ENCODE peak calls at places on chromosomes 4 and X, in five cellular contexts. D, C, F, W and Y are unnamed samples.

GRCh38 chr4:139273835-139274234 is 6.2 kb downstream of the MGARP start:
- DNase-seq in F (no peak), D (no peak), W (no peak), C (no peak), Y (no peak)

GRCh38 chr4:8207314-8207713 is 8.2 kb downstream of the SH3TC1 start:
- DNase-seq in D (no peak), F (no peak), C (no peak), W (peak; percentile 76), Y (no peak)

GRCh38 chrX:112477653-112478052 is 202.1 kb downstream of the LHFPL1 start:
- DNase-seq in F (no peak), D (no peak), C (no peak), W (no peak), Y (no peak)

GRCh38 chrX:38768079-38768478 is 33.2 kb upstream of the MID1IP1 start:
- DNase-seq in D (no peak), W (no peak), F (no peak), C (no peak), Y (peak; percentile 26)

GRCh38 chr4:185088899-185089298 is 54.2 kb upstream of the SLC25A4 start:
- DNase-seq in C (no peak), F (no peak), D (no peak), W (no peak), Y (no peak)

GRCh38 chr4:9924750-9925149 is 96.5 kb downstream of the SLC2A9 start:
- DNase-seq in C (no peak), F (no peak), D (no peak), W (no peak), Y (peak; percentile 26)

GRCh38 chr4:21512351-21512750 is 436.2 kb downstream of the KCNIP4 start:
- DNase-seq in D (no peak), C (no peak), F (no peak), W (no peak), Y (peak; percentile 60)

GRCh38 chrX:151227637-151228036 is 51.3 kb downstream of the GPR50 start:
- DNase-seq in W (no peak), C (no peak), D (no peak), F (no peak), Y (no peak)

GRCh38 chrX:106921637-106922036 is 1.4 kb downstream of the CLDN2 start:
- DNase-seq in D (no peak), C (no peak), F (no peak), W (no peak), Y (no peak)

GRCh38 chr4:146224331-146224966 is 10.1 kb downstream of the REELD1 start:
- DNase-seq in D (no peak), F (no peak), C (no peak), W (no peak), Y (peak; percentile 44)

GRCh38 chr4:97507587-97508245 is 635.6 kb downstream of the STPG2 start:
- DNase-seq in W (no peak), C (no peak), D (no peak), F (no peak), Y (peak; percentile 38)

GRCh38 chrX:72088761-72089160 is 43.0 kb downstream of the RTL5 start:
- DNase-seq in W (no peak), C (no peak), F (no peak), D (no peak), Y (no peak)

GRCh38 chr4:133839326-133839725 is 362.3 kb downstream of the PABPC4L start:
- DNase-seq in W (no peak), C (no peak), D (no peak), F (no peak), Y (no peak)

GRCh38 chr4:154292589-154292988 is 199.0 kb downstream of the DCHS2 start:
- DNase-seq in F (no peak), C (no peak), W (no peak), D (no peak), Y (no peak)

GRCh38 chr4:68896749-68897148 is 54.9 kb downstream of the UGT2A3 start:
- DNase-seq in W (no peak), F (no peak), C (no peak), D (no peak), Y (no peak)

GRCh38 chr4:189021831-189022230 is 882.6 kb downstream of the TRIML1 start:
- DNase-seq in F (no peak), C (no peak), W (no peak), D (no peak), Y (peak; percentile 54)

GRCh38 chrX:152640039-152640818 is 2.5 kb downstream of the GABRQ start:
- DNase-seq in D (no peak), C (no peak), F (no peak), W (no peak), Y (peak; percentile 29)

GRCh38 chr4:144646523-144647094 is 653 bp downstream of the HHIP start:
- DNase-seq in W (no peak), F (no peak), D (peak; percentile 64), C (no peak), Y (peak; percentile 62)

GRCh38 chr4:127708985-127709384 is 21.2 kb upstream of the SLC25A31 start:
- DNase-seq in W (no peak), D (no peak), C (no peak), F (no peak), Y (peak; percentile 89)

GRCh38 chr4:144295286-144295995 is 154.9 kb upstream of the GYPA start:
- DNase-seq in F (no peak), D (no peak), C (no peak), W (no peak), Y (peak; percentile 18)

GRCh38 chr4:141435446-141436225 is 200.7 kb upstream of the IL15 start:
- DNase-seq in D (no peak), C (no peak), F (no peak), W (no peak), Y (peak; percentile 13)

GRCh38 chr4:74370912-74371311 is 6.0 kb downstream of the EREG start:
- DNase-seq in F (no peak), C (no peak), W (no peak), D (peak; percentile 13), Y (peak; percentile 68)

GRCh38 chr4:46254788-46255187 is 130.9 kb upstream of the GABRG1 start:
- DNase-seq in W (no peak), F (no peak), D (no peak), C (no peak), Y (peak; percentile 32)